ENCODE peak calls at places on chromosomes 7 and 10, in six cellular contexts. V is thoracic aorta, R is AG09309, S is H7, I is fibroblast of villous mesenchyme, Q is IMR-90. J is an unnamed sample.

GRCh38 chr7:132321387-132321786 is 254.9 kb downstream of the PLXNA4 start:
- DNase-seq in V (no peak), R (no peak), S (peak), I (no peak), Q (no peak), J (no peak)

GRCh38 chr10:117441812-117442443 is 66.7 kb upstream of the PDZD8 start:
- DNase-seq in V (peak), R (peak), S (no peak), I (peak), Q (no peak), J (peak)

GRCh38 chr7:90910136-90910535 is 314.0 kb downstream of the CDK14 start:
- DNase-seq in V (no peak), R (no peak), S (no peak), I (no peak), Q (peak), J (no peak)

GRCh38 chr10:79583488-79584024 is 23.3 kb upstream of the SFTPA2 start:
- DNase-seq in V (no peak), R (no peak), S (no peak), I (no peak), Q (no peak), J (no peak)

GRCh38 chr7:122198581-122198980 is 54.5 kb upstream of the AASS start:
- DNase-seq in V (no peak), R (no peak), S (no peak), I (no peak), Q (no peak), J (no peak)

GRCh38 chr10:63456437-63457210 is 9.2 kb downstream of the JMJD1C start:
- DNase-seq in V (no peak), R (no peak), S (no peak), I (peak), Q (peak), J (no peak)

GRCh38 chr10:131972474-131973071 is 9.2 kb downstream of the BNIP3 start:
- DNase-seq in V (no peak), R (no peak), S (no peak), I (peak), Q (peak), J (no peak)

GRCh38 chr7:92359801-92360200 is 87.5 kb upstream of the GATAD1 start:
- DNase-seq in V (no peak), R (peak), S (no peak), I (peak), Q (peak), J (no peak)

GRCh38 chr7:11548532-11548931 is 283.5 kb downstream of the THSD7A start:
- DNase-seq in V (no peak), R (no peak), S (no peak), I (peak), Q (no peak), J (no peak)

GRCh38 chr7:100603697-100604077 is 1.5 kb downstream of the PCOLCE start:
- DNase-seq in V (no peak), R (no peak), S (no peak), I (peak), Q (peak), J (no peak)

GRCh38 chr10:34031410-34031809 is 696.9 kb upstream of the NRP1 start:
- DNase-seq in V (peak), R (peak), S (no peak), I (peak), Q (peak), J (peak)

GRCh38 chr10:51907342-51907741 is 207.9 kb upstream of the CSTF2T start:
- DNase-seq in V (no peak), R (no peak), S (no peak), I (no peak), Q (no peak), J (no peak)

GRCh38 chr7:128796325-128796724 is 4.6 kb downstream of the CCDC136 start:
- DNase-seq in V (no peak), R (peak), S (no peak), I (no peak), Q (peak), J (peak)

GRCh38 chr10:97196213-97197029 is 10.7 kb upstream of the SLIT1 start:
- DNase-seq in V (no peak), R (no peak), S (peak), I (peak), Q (peak), J (no peak)

GRCh38 chr10:49650724-49651034 is 28.8 kb upstream of the C10orf53 start:
- DNase-seq in V (no peak), R (no peak), S (no peak), I (no peak), Q (no peak), J (no peak)
- H3K4me3 ChIP-seq in V (no peak), R (no peak), S (no peak), I (no peak), Q (no peak), J (no peak)

GRCh38 chr10:16995867-16996529 is 133.6 kb downstream of the CUBN start:
- DNase-seq in V (no peak), R (no peak), S (no peak), I (peak), Q (peak), J (no peak)
- H3K4me3 ChIP-seq in V (peak), R (no peak), S (no peak), I (no peak), Q (no peak), J (no peak)

GRCh38 chr10:100182281-100182680 is 3.5 kb downstream of the ERLIN1 start:
- DNase-seq in V (no peak), R (no peak), S (no peak), I (no peak), Q (no peak), J (no peak)
- H3K4me3 ChIP-seq in V (no peak), R (no peak), S (no peak), I (no peak), Q (no peak), J (no peak)

DNA sequence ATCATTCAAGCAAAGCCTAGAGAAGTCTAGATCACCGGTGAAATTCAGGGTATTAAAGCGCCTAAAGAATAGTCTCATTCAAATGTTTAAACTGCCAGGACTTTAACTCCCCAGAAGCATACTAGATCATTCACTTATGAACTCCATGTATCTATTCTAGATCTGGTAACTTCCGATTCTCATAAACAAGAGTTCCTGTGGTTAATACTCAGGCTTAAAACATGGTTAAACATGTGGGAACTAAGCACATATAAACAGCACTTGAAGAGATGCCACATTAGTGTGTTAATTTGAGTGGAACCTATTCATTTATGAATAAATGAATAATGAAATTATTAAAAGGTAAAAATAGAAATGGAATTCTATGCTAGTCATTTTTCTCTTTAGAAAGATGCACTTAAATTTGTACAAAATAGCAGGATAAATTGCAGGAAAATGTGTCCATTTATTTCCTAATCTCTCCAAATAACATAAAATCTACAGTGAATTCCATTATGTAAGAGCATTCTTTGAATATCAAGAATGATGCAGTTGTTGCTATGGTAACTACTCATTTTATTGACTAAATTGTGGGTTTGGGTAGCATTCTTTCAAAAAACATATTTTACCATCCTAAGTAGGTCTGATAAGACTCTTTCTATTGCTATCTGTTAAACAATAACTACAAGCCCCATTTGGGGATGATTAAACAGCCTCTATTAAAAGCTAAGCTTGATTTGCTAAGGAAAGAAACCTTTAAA is 147.6 kb upstream of the TMEM168 start:
- DNase-seq in V (no peak), R (peak), S (no peak), I (peak), Q (peak), J (no peak)
- H3K4me3 ChIP-seq in V (peak), R (peak), S (no peak), I (no peak), Q (no peak), J (peak)

GRCh38 chr7:64998865-64999164 is 7.7 kb downstream of the ERV3-1 start:
- DNase-seq in V (no peak), R (no peak), S (no peak), I (no peak), Q (no peak), J (no peak)

GRCh38 chr7:64997927-64998391 is 7.1 kb upstream of the ZNF117 start:
- DNase-seq in V (no peak), R (peak), S (peak), I (peak), Q (peak), J (peak)

GRCh38 chr7:65001291-65001814 is 5.1 kb downstream of the ERV3-1 start:
- DNase-seq in V (no peak), R (no peak), S (no peak), I (no peak), Q (no peak), J (no peak)

GRCh38 chr7:64997164-64997908 is 6.5 kb upstream of the ZNF117 start:
- DNase-seq in V (no peak), R (no peak), S (no peak), I (no peak), Q (no peak), J (no peak)

DNA sequence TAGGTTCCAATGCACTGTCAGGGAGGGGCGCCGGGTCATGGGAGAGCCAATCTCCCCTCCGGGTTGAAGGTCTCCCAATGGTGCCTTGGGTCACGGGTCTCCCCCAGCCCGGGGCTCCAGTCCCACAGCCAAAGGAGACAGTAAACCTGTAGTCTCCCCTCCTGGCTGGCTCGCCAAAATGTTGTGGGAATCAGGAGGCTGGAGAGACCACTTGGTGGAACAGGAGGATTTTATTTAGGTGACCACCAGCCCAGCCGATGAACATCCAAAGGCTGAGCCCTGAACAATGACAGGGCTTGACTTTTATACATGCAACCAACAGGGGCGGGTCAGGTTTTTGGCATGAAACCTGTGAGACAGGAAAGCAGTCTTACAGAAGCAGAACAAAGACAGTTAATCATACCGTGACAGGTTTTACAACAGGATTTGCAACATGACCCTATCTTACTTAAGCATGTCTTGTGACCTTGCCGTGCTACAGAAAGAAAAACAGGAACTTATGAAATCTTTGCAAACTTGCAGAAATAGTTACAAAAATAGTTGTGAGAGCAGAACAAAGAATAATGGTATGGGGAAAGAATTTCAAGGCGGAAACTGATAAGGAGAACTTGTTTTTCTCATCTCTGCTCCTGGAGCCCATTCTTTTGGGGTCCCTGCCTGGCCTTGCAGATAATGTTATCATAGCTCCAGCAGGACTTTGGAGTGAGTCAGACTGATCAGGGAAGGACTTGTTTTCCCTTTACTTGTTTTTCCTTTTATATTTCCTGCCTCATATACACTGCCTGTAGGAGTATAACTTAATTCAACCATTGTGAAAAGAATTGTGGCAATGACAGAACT is 7.1 kb downstream of the ERV3-1 start:
- DNase-seq in V (no peak), R (peak), S (no peak), I (peak), Q (peak), J (peak)
- H3K4me3 ChIP-seq in V (peak), R (no peak), S (no peak), I (no peak), Q (no peak), J (no peak)

GRCh38 chr7:17298840-17299476 is 506 bp downstream of the AHR start:
- DNase-seq in V (no peak), R (no peak), S (peak), I (peak), Q (peak), J (no peak)
- H3K4me3 ChIP-seq in V (peak), R (peak), S (peak), I (peak), Q (peak), J (peak)

DNA sequence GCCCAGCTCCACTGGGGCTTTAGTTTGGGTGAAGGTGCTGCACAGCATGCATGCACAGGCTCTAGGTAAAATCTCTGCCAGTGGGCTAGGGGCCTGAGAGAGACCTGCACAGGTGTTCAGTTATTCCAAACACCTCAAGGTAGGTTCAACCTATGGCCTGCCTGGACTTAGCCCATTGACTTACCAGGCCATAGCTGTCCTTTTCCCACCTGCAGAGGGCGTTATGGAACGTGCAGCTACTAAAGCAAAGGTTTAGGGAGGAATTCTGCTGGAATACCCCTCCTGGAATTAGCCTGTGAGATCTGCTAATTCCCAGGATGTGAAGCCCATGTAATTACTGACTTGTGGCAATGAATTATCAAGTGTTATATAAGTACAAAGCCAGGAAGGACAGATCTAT is 3.6 kb downstream of the VWC2 start:
- DNase-seq in V (no peak), R (no peak), S (peak), I (no peak), Q (no peak), J (no peak)
- H3K4me3 ChIP-seq in V (no peak), R (no peak), S (no peak), I (no peak), Q (no peak), J (no peak)

GRCh38 chr7:73833251-73833919 is 2.6 kb downstream of the CLDN4 start:
- DNase-seq in V (no peak), R (no peak), S (peak), I (no peak), Q (no peak), J (no peak)
- H3K4me3 ChIP-seq in V (no peak), R (no peak), S (no peak), I (no peak), Q (no peak), J (no peak)

DNA sequence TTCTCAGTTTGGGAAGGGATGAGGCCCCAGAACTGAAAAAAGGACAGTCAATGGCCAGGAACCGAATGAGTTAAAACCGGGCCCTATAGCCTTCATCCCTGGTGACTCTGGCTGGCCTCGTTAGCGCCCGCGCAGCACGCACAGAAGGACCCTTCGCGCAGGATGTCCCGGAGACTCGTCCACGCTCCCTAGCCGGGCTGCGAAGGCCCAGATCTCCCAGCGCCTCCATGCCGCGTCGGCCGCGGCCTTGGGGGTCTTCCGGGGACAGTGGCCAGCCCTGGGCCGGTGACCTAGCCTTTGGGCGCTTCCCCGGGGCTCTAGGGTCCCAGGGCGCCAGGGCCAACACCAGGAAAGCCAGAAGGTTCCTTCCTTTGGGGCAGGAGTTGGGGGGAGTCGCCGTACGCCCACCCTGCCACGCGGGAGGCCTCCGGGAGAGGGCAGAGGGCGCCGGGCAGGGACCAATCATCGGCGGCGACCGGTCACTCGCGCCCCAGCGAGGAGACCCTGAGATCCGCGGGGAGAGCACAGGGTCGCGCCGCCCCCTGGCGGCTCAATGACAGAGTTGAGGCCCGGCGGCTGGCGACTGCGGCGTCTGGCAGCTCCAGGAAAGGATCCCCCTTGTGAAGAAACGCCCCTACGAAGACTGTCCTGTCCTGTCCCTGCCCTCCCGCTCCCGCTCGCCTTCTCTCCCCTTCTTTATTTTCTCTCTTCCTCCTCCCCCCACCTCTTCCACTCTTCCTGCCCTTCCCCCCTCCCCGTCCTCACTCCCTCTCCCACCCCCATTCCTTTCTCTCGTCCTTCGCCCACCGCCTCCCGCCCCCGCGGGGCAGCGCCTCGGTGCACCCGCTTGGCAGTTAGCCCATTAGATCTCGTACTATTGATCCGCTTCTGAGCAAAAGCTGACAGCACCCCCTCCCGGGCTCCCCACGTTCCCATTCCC is 62.3 kb upstream of the LBX1 start:
- DNase-seq in V (no peak), R (no peak), S (peak), I (peak), Q (peak), J (no peak)
- H3K4me3 ChIP-seq in V (peak), R (peak), S (peak), I (peak), Q (peak), J (peak)